ENCODE peak calls at places on chromosomes 11 and 22, in ten cellular contexts. B is psoas muscle, Z is body of pancreas, Q is right atrium auricular region, J is colonic mucosa, D is thoracic aorta, X is IMR-90, M is lower lobe of right lung, E is PC-3, V is HCT116. K is an unnamed sample.

GRCh38 chr22:47029244-47030001 is 267.0 kb downstream of the TBC1D22A start:
- DNase-seq in B (peak; percentile 24), Z (no peak), Q (no peak), J (no peak), D (no peak), X (no peak), M (peak; percentile 24), E (no peak), V (no peak), K (peak; percentile 25)

GRCh38 chr11:47905358-47906059 is 57.4 kb upstream of the NUP160 start:
- DNase-seq in B (no peak), Z (no peak), Q (no peak), J (no peak), D (no peak), X (peak; percentile 80), M (no peak), E (no peak), V (no peak), K (no peak)

GRCh38 chr11:73551697-73552096 is 46.2 kb downstream of the FAM168A start:
- DNase-seq in B (no peak), Z (no peak), Q (no peak), J (no peak), D (no peak), X (no peak), M (no peak), E (no peak), V (no peak), K (no peak)

GRCh38 chr11:86101941-86102407 is 33.1 kb upstream of the PICALM start:
- DNase-seq in B (no peak), Z (no peak), Q (no peak), J (no peak), D (no peak), X (peak; percentile 40), M (no peak), E (peak; percentile 81), V (no peak), K (no peak)

GRCh38 chr11:46216040-46216764 is 61.3 kb upstream of the CREB3L1 start:
- DNase-seq in B (no peak), Z (peak; percentile 31), Q (no peak), J (no peak), D (no peak), X (peak; percentile 33), M (no peak), E (no peak), V (no peak), K (no peak)

GRCh38 chr11:8086001-8086479 is 5.0 kb downstream of the TUB start:
- DNase-seq in B (no peak), Z (no peak), Q (no peak), J (no peak), D (no peak), X (peak; percentile 19), M (no peak), E (no peak), V (no peak), K (no peak)

GRCh38 chr11:105245781-105246315 is 106.3 kb upstream of the CARD18 start:
- DNase-seq in B (no peak), Z (no peak), Q (no peak), J (no peak), D (no peak), X (peak; percentile 10), M (no peak), E (no peak), V (no peak), K (no peak)

GRCh38 chr11:104853276-104853675 is 45.0 kb downstream of the CASP12 start:
- DNase-seq in B (no peak), Z (no peak), Q (no peak), J (no peak), D (no peak), X (no peak), M (no peak), E (no peak), V (no peak), K (no peak)

GRCh38 chr11:59708537-59708936 is 5.1 kb downstream of the OR10V1 start:
- DNase-seq in B (no peak), Z (no peak), Q (no peak), J (no peak), D (no peak), X (peak; percentile 24), M (no peak), E (no peak), V (no peak), K (no peak)

GRCh38 chr11:23079382-23079813 is 219.1 kb upstream of the CCDC179 start:
- DNase-seq in B (no peak), Z (no peak), Q (no peak), J (no peak), D (no peak), X (peak; percentile 82), M (no peak), E (peak; percentile 36), V (no peak), K (no peak)

GRCh38 chr22:23012081-23012622 is 58.2 kb upstream of the GNAZ start:
- DNase-seq in B (no peak), Z (no peak), Q (no peak), J (no peak), D (no peak), X (no peak), M (no peak), E (no peak), V (no peak), K (no peak)

GRCh38 chr11:74255741-74256369 is 55.6 kb downstream of the P4HA3 start:
- DNase-seq in B (no peak), Z (peak; percentile 66), Q (no peak), J (peak; percentile 60), D (no peak), X (peak; percentile 63), M (peak; percentile 50), E (peak; percentile 87), V (peak; percentile 29), K (peak; percentile 65)

GRCh38 chr11:82046778-82047177 is 686.9 kb downstream of the FAM181B start:
- DNase-seq in B (no peak), Z (no peak), Q (no peak), J (no peak), D (no peak), X (peak; percentile 3), M (no peak), E (no peak), V (no peak), K (no peak)

GRCh38 chr11:112212290-112212689 is 13.9 kb upstream of the PTS start:
- DNase-seq in B (no peak), Z (no peak), Q (no peak), J (no peak), D (no peak), X (peak; percentile 20), M (no peak), E (no peak), V (no peak), K (no peak)

GRCh38 chr11:92411431-92411830 is 186.8 kb downstream of the FAT3 start:
- DNase-seq in B (no peak), Z (no peak), Q (no peak), J (no peak), D (no peak), X (no peak), M (no peak), E (no peak), V (no peak), K (no peak)

GRCh38 chr11:68311155-68312116 is 955 bp upstream of the LRP5 start:
- DNase-seq in B (no peak), Z (peak; percentile 44), Q (no peak), J (no peak), D (no peak), X (no peak), M (no peak), E (no peak), V (no peak), K (no peak)
- TF ChIP-seq CTCF in B (no peak), Z (no peak), Q (no peak), J (no peak), D (no peak), X (no peak), M (no peak), E (no peak), V (no peak), K (no peak)

GRCh38 chr11:3879967-3880542 is 24.6 kb downstream of the STIM1 start:
- DNase-seq in B (no peak), Z (peak; percentile 49), Q (no peak), J (peak; percentile 35), D (no peak), X (no peak), M (no peak), E (no peak), V (no peak), K (peak; percentile 51)
- H3K4me1 ChIP-seq in B (peaks cover 50% of the 10 kb centered on the region), Z (peaks cover 43% of the 10 kb centered on the region), Q (peaks cover 20% of the 10 kb centered on the region), J (peaks cover 12% of the 10 kb centered on the region), D (peaks cover 34% of the 10 kb centered on the region), X (peaks cover 7% of the 10 kb centered on the region), M (peaks cover 30% of the 10 kb centered on the region), E (peaks cover 31% of the 10 kb centered on the region), V (peaks cover 15% of the 10 kb centered on the region), K (peaks cover 53% of the 10 kb centered on the region)

GRCh38 chr11:44310198-44310455 is 188 bp upstream of the ALX4 start:
- DNase-seq in B (no peak), Z (no peak), Q (no peak), J (no peak), D (no peak), X (no peak), M (no peak), E (no peak), V (no peak), K (no peak)
- H3K27me3 ChIP-seq in B (peaks cover 98% of the 10 kb centered on the region), Z (no peaks in the 10 kb centered on the region), Q (peaks cover 68% of the 10 kb centered on the region), J (peaks cover 92% of the 10 kb centered on the region), D (peaks cover 21% of the 10 kb centered on the region), X (peaks cover 93% of the 10 kb centered on the region), M (peaks cover 98% of the 10 kb centered on the region), E (peaks cover 65% of the 10 kb centered on the region), V (peaks cover 16% of the 10 kb centered on the region), K (no peaks in the 10 kb centered on the region)

GRCh38 chr11:67689178-67689577 is 14.8 kb upstream of the ALDH3B2 start:
- DNase-seq in B (no peak), Z (no peak), Q (no peak), J (no peak), D (no peak), X (no peak), M (no peak), E (no peak), V (no peak), K (no peak)

GRCh38 chr11:67694875-67695555 is 20.6 kb upstream of the ALDH3B2 start:
- DNase-seq in B (no peak), Z (no peak), Q (no peak), J (no peak), D (no peak), X (no peak), M (no peak), E (no peak), V (no peak), K (peak; percentile 27)

GRCh38 chr11:67695606-67696005 is 21.2 kb upstream of the ALDH3B2 start:
- DNase-seq in B (no peak), Z (no peak), Q (no peak), J (no peak), D (no peak), X (no peak), M (no peak), E (no peak), V (no peak), K (no peak)

GRCh38 chr11:67687986-67688385 is 13.6 kb upstream of the ALDH3B2 start:
- DNase-seq in B (no peak), Z (no peak), Q (no peak), J (no peak), D (no peak), X (no peak), M (no peak), E (no peak), V (no peak), K (no peak)

DNA sequence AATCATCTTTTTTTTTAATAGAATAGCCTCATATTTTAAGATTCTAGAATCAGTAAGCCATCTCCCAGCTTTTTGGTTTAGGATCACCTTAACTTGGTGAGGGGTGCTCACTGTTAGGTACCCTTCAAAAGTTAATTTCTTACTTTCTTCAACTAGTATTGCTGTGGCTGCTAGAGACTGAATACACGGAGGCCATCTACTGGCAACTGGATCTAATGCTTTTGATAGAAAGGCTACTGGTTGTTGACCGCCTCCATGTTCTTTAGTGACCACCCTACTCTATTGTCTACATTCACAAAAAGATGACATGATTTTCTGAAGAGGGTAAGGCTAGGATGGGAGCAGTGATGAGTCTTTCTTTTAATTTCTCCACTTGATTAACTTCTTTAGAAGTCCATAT is 16.7 kb upstream of the ALDH3B2 start:
- DNase-seq in B (no peak), Z (no peak), Q (no peak), J (no peak), D (no peak), X (no peak), M (no peak), E (peak; percentile 29), V (no peak), K (no peak)
- TF ChIP-seq CTCF in B (no peak), Z (no peak), Q (peak; percentile 27), J (no peak), D (no peak), X (no peak), M (no peak), E (peak; percentile 73), V (peak; percentile 28), K (peak; percentile 56)

K was measured in Caco-2.